ENCODE peak calls at places on chromosomes 1 and 21, in six cellular contexts. T, O, U, N, F and B are unnamed samples.

GRCh38 chr1:180572745-180573144 is 14.0 kb downstream of the OVAAL start:
- DNase-seq in T (no peak), O (no peak), U (no peak), N (no peak), F (no peak), B (no peak)

GRCh38 chr1:17358557-17358956 is 13.4 kb upstream of the PADI6 start:
- DNase-seq in T (no peak), O (no peak), U (no peak), N (no peak), F (no peak), B (no peak)

GRCh38 chr1:100070201-100070939 is 62.4 kb downstream of the SASS6 start:
- DNase-seq in T (no peak), O (no peak), U (no peak), N (no peak), F (no peak), B (no peak)

GRCh38 chr1:234874291-234875288 is 254.0 kb downstream of the TOMM20 start:
- DNase-seq in T (no peak), O (no peak), U (no peak), N (no peak), F (no peak), B (no peak)

GRCh38 chr1:26237230-26237966 is 3.4 kb downstream of the CEP85 start:
- DNase-seq in T (no peak), O (no peak), U (no peak), N (no peak), F (no peak), B (no peak)

GRCh38 chr1:11573293-11573692 is 80.9 kb downstream of the FBXO2 start:
- DNase-seq in T (no peak), O (no peak), U (no peak), N (no peak), F (no peak), B (no peak)

GRCh38 chr1:231724876-231725647 is 98.5 kb downstream of the DISC1 start:
- DNase-seq in T (no peak), O (no peak), U (no peak), N (no peak), F (no peak), B (peak)

GRCh38 chr1:184753608-184754478 is 815 bp downstream of the EDEM3 start:
- DNase-seq in T (peak), O (no peak), U (no peak), N (no peak), F (peak), B (peak)

GRCh38 chr21:45736705-45737484 is 93.4 kb downstream of the PCBP3 start:
- DNase-seq in T (no peak), O (no peak), U (no peak), N (no peak), F (no peak), B (no peak)

GRCh38 chr1:62903522-62903921 is 119.6 kb downstream of the ATG4C start:
- DNase-seq in T (no peak), O (no peak), U (no peak), N (no peak), F (no peak), B (no peak)

GRCh38 chr1:161739865-161740566 is 9.6 kb upstream of the DUSP12 start:
- DNase-seq in T (no peak), O (no peak), U (no peak), N (no peak), F (no peak), B (no peak)

GRCh38 chr1:99084562-99084961 is 79.9 kb upstream of the PLPPR5 start:
- DNase-seq in T (no peak), O (no peak), U (no peak), N (no peak), F (no peak), B (no peak)

GRCh38 chr1:167641786-167642500 is 11.9 kb downstream of the RCSD1 start:
- DNase-seq in T (no peak), O (peak), U (no peak), N (no peak), F (no peak), B (no peak)

GRCh38 chr1:53460666-53461328 is 1.6 kb downstream of the DMRTB1 start:
- DNase-seq in T (no peak), O (peak), U (no peak), N (no peak), F (no peak), B (no peak)

GRCh38 chr1:213369465-213369864 is 318.4 kb downstream of the RPS6KC1 start:
- DNase-seq in T (no peak), O (no peak), U (no peak), N (no peak), F (no peak), B (no peak)

GRCh38 chr1:165481820-165482532 is 37.0 kb upstream of the RXRG start:
- DNase-seq in T (no peak), O (no peak), U (no peak), N (no peak), F (no peak), B (peak)

GRCh38 chr1:35589516-35590427 is 16.7 kb downstream of the TFAP2E start:
- DNase-seq in T (no peak), O (peak), U (no peak), N (no peak), F (no peak), B (no peak)

GRCh38 chr1:24902471-24902891 is 27.6 kb downstream of the RUNX3 start:
- DNase-seq in T (no peak), O (no peak), U (no peak), N (no peak), F (no peak), B (no peak)

GRCh38 chr1:12620142-12620865 is 2.3 kb upstream of the DHRS3 start:
- DNase-seq in T (peak), O (peak), U (no peak), N (peak), F (no peak), B (no peak)

GRCh38 chr1:4273747-4274146 is 373.7 kb upstream of the C1orf174 start:
- DNase-seq in T (no peak), O (no peak), U (no peak), N (no peak), F (no peak), B (no peak)

GRCh38 chr1:185008746-185009360 is 34.5 kb upstream of the NIBAN1 start:
- DNase-seq in T (no peak), O (no peak), U (no peak), N (no peak), F (no peak), B (no peak)

GRCh38 chr21:37061926-37062591 is 10.8 kb downstream of the PIGP start:
- DNase-seq in T (no peak), O (no peak), U (no peak), N (no peak), F (no peak), B (no peak)